ENCODE peak calls at places on chromosomes 2 and 18, in six cellular contexts. P, K, M, Z, B and J are unnamed samples.

GRCh38 chr2:217249490-217250451 is 389.9 kb upstream of the TNP1 start:
- DNase-seq in B (no peak), M (no peak), Z (no peak), P (no peak), K (peak), J (no peak)

GRCh38 chr2:157572725-157573124 is 55.9 kb downstream of the ACVR1C start:
- DNase-seq in Z (peak), K (peak), P (peak), B (no peak), M (peak), J (no peak)

GRCh38 chr2:159137511-159138101 is 148.9 kb downstream of the WDSUB1 start:
- DNase-seq in K (no peak), Z (no peak), P (no peak), B (no peak), M (no peak), J (no peak)

GRCh38 chr2:71802556-71802955 is 345.1 kb downstream of the CYP26B1 start:
- DNase-seq in M (no peak), B (no peak), P (no peak), K (no peak), Z (no peak), J (no peak)

GRCh38 chr2:236938126-236938525 is 147.6 kb upstream of the COPS8 start:
- DNase-seq in P (no peak), B (no peak), Z (no peak), K (no peak), M (no peak), J (no peak)

GRCh38 chr2:203890733-203891132 is 23.2 kb downstream of the CTLA4 start:
- DNase-seq in Z (no peak), K (no peak), B (no peak), M (no peak), P (no peak), J (no peak)

GRCh38 chr2:206353685-206354084 is 79.2 kb downstream of the ZDBF2 start:
- DNase-seq in Z (peak), B (no peak), K (peak), M (no peak), P (no peak), J (no peak)

GRCh38 chr18:63137999-63138448 is 181.5 kb downstream of the BCL2 start:
- DNase-seq in B (no peak), M (no peak), K (no peak), Z (no peak), P (no peak), J (peak)

GRCh38 chr18:25234363-25234639 is 117.7 kb downstream of the ZNF521 start:
- DNase-seq in Z (no peak), K (no peak), P (no peak), B (no peak), M (no peak), J (no peak)

GRCh38 chr2:179591690-179592089 is 269.7 kb downstream of the ZNF385B start:
- DNase-seq in Z (no peak), K (no peak), P (no peak), M (no peak), B (no peak), J (no peak)

GRCh38 chr18:33576999-33577687 is 876 bp upstream of the ASXL3 start:
- DNase-seq in M (no peak), P (no peak), K (no peak), Z (no peak), B (no peak), J (peak)

GRCh38 chr2:195663007-195663406 is 6.0 kb downstream of the SLC39A10 start:
- DNase-seq in P (no peak), B (no peak), K (peak), Z (no peak), M (no peak), J (no peak)

GRCh38 chr2:110669079-110669478 is 8.8 kb downstream of the BUB1 start:
- DNase-seq in P (no peak), Z (no peak), K (no peak), B (no peak), M (no peak), J (no peak)

GRCh38 chr2:232339121-232340081 is 39.1 kb upstream of the ALPP start:
- DNase-seq in Z (no peak), P (no peak), B (no peak), K (no peak), M (no peak), J (no peak)

GRCh38 chr2:95389256-95390119 is 13.0 kb upstream of the FAHD2A start:
- DNase-seq in K (peak), Z (peak), P (no peak), B (no peak), M (peak), J (peak)

GRCh38 chr2:64876137-64876647 is 113.0 kb upstream of the SLC1A4 start:
- DNase-seq in B (no peak), M (peak), K (no peak), P (no peak), Z (peak), J (peak)

GRCh38 chr18:30501594-30501993 is 540.9 kb downstream of the DSC3 start:
- DNase-seq in K (no peak), B (no peak), M (no peak), Z (no peak), P (no peak), J (no peak)

GRCh38 chr2:20992201-20992711 is 51.6 kb downstream of the APOB start:
- DNase-seq in B (no peak), M (no peak), Z (peak), K (no peak), P (no peak), J (no peak)

GRCh38 chr2:169716938-169717690 is 16.5 kb upstream of the KLHL23 start:
- DNase-seq in B (no peak), P (peak), M (no peak), Z (peak), K (no peak), J (peak)

GRCh38 chr2:10549196-10549595 is 101.1 kb upstream of the ODC1 start:
- DNase-seq in M (no peak), Z (no peak), P (no peak), B (no peak), K (no peak), J (no peak)

GRCh38 chr2:69465513-69466456 is 28.6 kb upstream of the NFU1 start:
- DNase-seq in K (no peak), P (no peak), M (no peak), Z (no peak), B (no peak), J (no peak)

GRCh38 chr2:6652271-6652670 is 213.4 kb downstream of the CMPK2 start:
- DNase-seq in K (no peak), P (no peak), B (no peak), Z (no peak), M (no peak), J (no peak)

GRCh38 chr2:157420771-157421323 is 23.0 kb downstream of the CYTIP start:
- DNase-seq in B (no peak), M (no peak), P (no peak), K (peak), Z (peak), J (no peak)

GRCh38 chr2:68436270-68436669 is 30.8 kb downstream of the FBXO48 start:
- DNase-seq in K (no peak), P (no peak), M (no peak), Z (no peak), B (no peak), J (no peak)

GRCh38 chr2:43052204-43052943 is 174.0 kb downstream of the ZFP36L2 start:
- DNase-seq in B (no peak), Z (no peak), K (no peak), M (no peak), P (peak), J (no peak)

GRCh38 chr2:200319587-200320337 is 13.3 kb downstream of the SPATS2L start:
- DNase-seq in K (no peak), M (no peak), P (peak), B (no peak), Z (peak), J (peak)

GRCh38 chr2:175734679-175735078 is 267.4 kb downstream of the LNPK start:
- DNase-seq in M (no peak), K (peak), Z (no peak), B (no peak), P (no peak), J (no peak)

GRCh38 chr2:97733341-97734035 is 20.1 kb downstream of the ZAP70 start:
- DNase-seq in K (no peak), M (no peak), P (no peak), B (no peak), Z (no peak), J (no peak)

GRCh38 chr2:97735161-97735561 is 21.8 kb downstream of the ZAP70 start:
- DNase-seq in M (no peak), Z (no peak), B (no peak), K (no peak), P (no peak), J (no peak)

GRCh38 chr2:97732436-97733340 is 19.3 kb downstream of the ZAP70 start:
- DNase-seq in K (no peak), P (no peak), Z (no peak), B (no peak), M (no peak), J (no peak)

GRCh38 chr2:97736185-97736584 is 22.8 kb downstream of the ZAP70 start:
- DNase-seq in B (no peak), K (no peak), P (no peak), M (no peak), Z (no peak), J (no peak)

GRCh38 chr2:97734061-97734912 is 20.9 kb downstream of the ZAP70 start:
- DNase-seq in M (no peak), B (no peak), Z (no peak), P (no peak), K (no peak), J (no peak)
- H3K4me3 ChIP-seq in M (no peak), B (no peak), Z (no peak), P (no peak), K (no peak), J (no peak)

GRCh38 chr2:120509991-120510735 is 164.2 kb downstream of the INHBB start:
- DNase-seq in B (no peak), P (no peak), M (no peak), Z (no peak), K (no peak), J (peak)

GRCh38 chr2:120510751-120511395 is 164.9 kb downstream of the INHBB start:
- DNase-seq in Z (no peak), M (no peak), K (no peak), P (no peak), B (no peak), J (no peak)

GRCh38 chr2:120513776-120514357 is 167.9 kb downstream of the INHBB start:
- DNase-seq in B (no peak), P (no peak), M (no peak), Z (no peak), K (no peak), J (no peak)

GRCh38 chr2:120511546-120512320 is 165.8 kb downstream of the INHBB start:
- DNase-seq in Z (no peak), B (no peak), M (no peak), K (no peak), P (no peak), J (no peak)

GRCh38 chr2:120512321-120512710 is 166.4 kb downstream of the INHBB start:
- DNase-seq in B (no peak), M (no peak), Z (no peak), P (no peak), K (no peak), J (no peak)
- TF ChIP-seq MYC in B (no peak), M (no peak), Z (no peak), P (no peak), K (no peak), J (no peak)

DNA sequence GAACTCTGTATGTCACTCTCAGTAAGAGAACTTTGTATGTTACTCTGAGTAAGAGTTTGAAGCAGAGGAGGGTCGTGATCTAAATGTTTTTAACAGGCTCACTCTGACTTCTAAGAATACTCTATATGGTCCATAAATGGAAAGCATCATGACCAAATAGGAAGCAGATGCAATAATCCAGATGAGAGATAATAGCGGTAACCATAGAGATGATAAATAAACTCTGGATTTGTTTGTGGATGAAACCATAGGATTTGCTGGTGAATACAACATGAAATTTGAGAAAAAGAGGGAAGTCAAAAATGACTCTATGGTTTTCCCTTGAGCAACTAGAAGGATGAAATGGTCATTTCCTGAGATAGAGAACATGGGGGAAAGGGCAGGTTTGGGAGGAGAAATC is 3.9 kb downstream of the HEATR5B start:
- DNase-seq in Z (no peak), M (no peak), P (no peak), B (no peak), K (peak), J (peak)
- H3K4me3 ChIP-seq in Z (no peak), M (no peak), P (no peak), B (no peak), K (no peak), J (no peak)

GRCh38 chr2:30768036-30768686 is 39.1 kb downstream of the CAPN13 start:
- DNase-seq in P (no peak), K (no peak), M (no peak), Z (no peak), B (no peak), J (no peak)

GRCh38 chr2:30768708-30769580 is 38.3 kb downstream of the CAPN13 start:
- DNase-seq in P (no peak), B (no peak), Z (no peak), M (no peak), K (no peak), J (no peak)

GRCh38 chr2:30770791-30771190 is 36.5 kb downstream of the CAPN13 start:
- DNase-seq in P (no peak), K (no peak), M (no peak), Z (no peak), B (no peak), J (no peak)

GRCh38 chr2:30771200-30771599 is 36.0 kb downstream of the CAPN13 start:
- DNase-seq in B (no peak), Z (no peak), M (no peak), P (no peak), K (no peak), J (no peak)

GRCh38 chr2:30769891-30770462 is 37.3 kb downstream of the CAPN13 start:
- DNase-seq in P (no peak), K (no peak), M (no peak), Z (no peak), B (no peak), J (no peak)
- TF ChIP-seq MYC in P (no peak), K (no peak), M (no peak), Z (no peak), B (no peak), J (no peak)

GRCh38 chr2:736939-737338 is 59.7 kb upstream of the TMEM18 start:
- DNase-seq in K (no peak), B (no peak), M (no peak), Z (no peak), P (no peak), J (no peak)

GRCh38 chr2:735670-736218 is 58.5 kb upstream of the TMEM18 start:
- DNase-seq in P (no peak), K (no peak), Z (no peak), B (no peak), M (no peak), J (no peak)

GRCh38 chr2:740446-741293 is 63.5 kb upstream of the TMEM18 start:
- DNase-seq in P (peak), M (peak), B (no peak), K (peak), Z (peak), J (peak)
- H3K4me3 ChIP-seq in P (peak), M (peak), B (peak), K (peak), Z (peak), J (peak)

GRCh38 chr2:129876576-129876975 is 102.9 kb upstream of the RAB6C start:
- DNase-seq in Z (no peak), P (no peak), M (no peak), B (no peak), K (no peak), J (no peak)
- TF ChIP-seq MYC in Z (no peak), P (no peak), M (no peak), B (no peak), K (no peak), J (no peak)

GRCh38 chr2:83584674-83585073 is 874.4 kb downstream of the SUCLG1 start:
- DNase-seq in K (no peak), M (peak), Z (no peak), P (no peak), B (no peak), J (peak)

GRCh38 chr2:83587309-83587708 is 871.8 kb downstream of the SUCLG1 start:
- DNase-seq in B (no peak), K (peak), P (no peak), Z (peak), M (no peak), J (no peak)

GRCh38 chr2:83582589-83582988 is 876.5 kb downstream of the SUCLG1 start:
- DNase-seq in B (no peak), P (no peak), M (no peak), K (no peak), Z (no peak), J (no peak)

GRCh38 chr2:83585250-83585649 is 873.8 kb downstream of the SUCLG1 start:
- DNase-seq in B (no peak), K (no peak), Z (no peak), P (no peak), M (no peak), J (peak)
- H3K4me3 ChIP-seq in B (no peak), K (no peak), Z (no peak), P (no peak), M (no peak), J (peak)

GRCh38 chr18:47080872-47081271 is 45.5 kb upstream of the ELOA2 start:
- DNase-seq in M (no peak), Z (no peak), B (no peak), P (no peak), K (no peak), J (no peak)
- TF ChIP-seq MYC in M (no peak), Z (no peak), B (no peak), P (no peak), K (no peak), J (no peak)